ENCODE peak calls at places on chromosomes 13 and 19, in six cellular contexts. One of them, this sample, is unnamed.

GRCh38 chr13:51873837-51874236 is 12.1 kb downstream of the CCDC70 start:
- DNase-seq in mammary epithelial cell: no peak
- DNase-seq in GM12878: no peak
- DNase-seq in A673: no peak
- DNase-seq in PC-9: no peak
- DNase-seq in GM23338: no peak
- DNase-seq in this sample: no peak

GRCh38 chr19:34671972-34672371 is 5.0 kb downstream of the SCGB2B2 start:
- DNase-seq in A673: no peak
- DNase-seq in mammary epithelial cell: no peak
- DNase-seq in PC-9: no peak
- DNase-seq in GM23338: no peak
- DNase-seq in GM12878: no peak
- DNase-seq in this sample: no peak

GRCh38 chr13:41470187-41470586 is 12.8 kb downstream of the RGCC start:
- DNase-seq in mammary epithelial cell: no peak
- DNase-seq in GM23338: no peak
- DNase-seq in GM12878: no peak
- DNase-seq in A673: no peak
- DNase-seq in PC-9: no peak
- DNase-seq in this sample: no peak

GRCh38 chr13:33611016-33611805 is 206.7 kb upstream of the RFC3 start:
- DNase-seq in GM12878: no peak
- DNase-seq in A673: peak
- DNase-seq in PC-9: no peak
- DNase-seq in GM23338: peak
- DNase-seq in mammary epithelial cell: no peak
- DNase-seq in this sample: peak

GRCh38 chr19:40719414-40719894 is 2.5 kb downstream of the ITPKC start:
- DNase-seq in A673: no peak
- DNase-seq in GM12878: peak
- DNase-seq in PC-9: peak
- DNase-seq in mammary epithelial cell: peak
- DNase-seq in GM23338: no peak
- DNase-seq in this sample: no peak

GRCh38 chr13:77114271-77114670 is 87.3 kb upstream of the FBXL3 start:
- DNase-seq in GM12878: no peak
- DNase-seq in GM23338: no peak
- DNase-seq in A673: no peak
- DNase-seq in PC-9: no peak
- DNase-seq in mammary epithelial cell: no peak
- DNase-seq in this sample: no peak

GRCh38 chr19:17488593-17489391 is 18.5 kb downstream of the SLC27A1 start:
- DNase-seq in GM12878: no peak
- DNase-seq in GM23338: peak
- DNase-seq in A673: peak
- DNase-seq in mammary epithelial cell: peak
- DNase-seq in PC-9: peak
- DNase-seq in this sample: no peak

GRCh38 chr19:1467512-1468273 is 11.3 kb downstream of the C19orf25 start:
- DNase-seq in GM12878: no peak
- DNase-seq in PC-9: no peak
- DNase-seq in GM23338: no peak
- DNase-seq in mammary epithelial cell: no peak
- DNase-seq in A673: no peak
- DNase-seq in this sample: no peak

GRCh38 chr19:13026478-13026999 is 31.3 kb downstream of the NFIX start:
- DNase-seq in PC-9: no peak
- DNase-seq in mammary epithelial cell: peak
- DNase-seq in A673: no peak
- DNase-seq in GM12878: no peak
- DNase-seq in GM23338: no peak
- DNase-seq in this sample: no peak

GRCh38 chr19:17482877-17483604 is 12.7 kb downstream of the SLC27A1 start:
- DNase-seq in PC-9: no peak
- DNase-seq in A673: no peak
- DNase-seq in GM12878: no peak
- DNase-seq in mammary epithelial cell: no peak
- DNase-seq in GM23338: no peak
- DNase-seq in this sample: no peak

GRCh38 chr13:98775844-98776598 is 23.5 kb upstream of the SLC15A1 start:
- DNase-seq in GM23338: no peak
- DNase-seq in mammary epithelial cell: peak
- DNase-seq in GM12878: no peak
- DNase-seq in A673: no peak
- DNase-seq in PC-9: peak
- DNase-seq in this sample: no peak

GRCh38 chr19:55255618-55256423 is 3.0 kb downstream of the PPP6R1 start:
- DNase-seq in mammary epithelial cell: peak
- DNase-seq in A673: no peak
- DNase-seq in PC-9: peak
- DNase-seq in GM23338: no peak
- DNase-seq in GM12878: peak
- DNase-seq in this sample: no peak

GRCh38 chr19:51651216-51651846 is 4.7 kb upstream of the SIGLEC14 start:
- DNase-seq in GM12878: no peak
- DNase-seq in A673: no peak
- DNase-seq in mammary epithelial cell: no peak
- DNase-seq in PC-9: no peak
- DNase-seq in GM23338: no peak
- DNase-seq in this sample: no peak

GRCh38 chr19:31355330-31356289 is 6.4 kb upstream of the TSHZ3 start:
- DNase-seq in GM12878: no peak
- DNase-seq in mammary epithelial cell: no peak
- DNase-seq in GM23338: peak
- DNase-seq in A673: no peak
- DNase-seq in PC-9: no peak
- DNase-seq in this sample: no peak

GRCh38 chr19:19514215-19514633 is 1.1 kb downstream of the TSSK6 start:
- DNase-seq in PC-9: no peak
- DNase-seq in A673: no peak
- DNase-seq in GM23338: no peak
- DNase-seq in mammary epithelial cell: no peak
- DNase-seq in GM12878: no peak
- DNase-seq in this sample: no peak

GRCh38 chr13:65330691-65331090 is 1899.4 kb downstream of the PCDH9 start:
- DNase-seq in GM12878: no peak
- DNase-seq in mammary epithelial cell: no peak
- DNase-seq in PC-9: no peak
- DNase-seq in A673: no peak
- DNase-seq in GM23338: no peak
- DNase-seq in this sample: no peak

GRCh38 chr19:9139609-9140158 is 513 bp upstream of the ZNF317 start:
- DNase-seq in GM12878: no peak
- DNase-seq in GM23338: no peak
- DNase-seq in PC-9: no peak
- DNase-seq in mammary epithelial cell: peak
- DNase-seq in A673: peak
- DNase-seq in this sample: no peak

GRCh38 chr13:90500569-90500968 is 846.9 kb upstream of the MIR17HG start:
- DNase-seq in GM23338: no peak
- DNase-seq in mammary epithelial cell: no peak
- DNase-seq in A673: no peak
- DNase-seq in PC-9: no peak
- DNase-seq in GM12878: no peak
- DNase-seq in this sample: no peak

GRCh38 chr19:9940778-9941177 is 4.5 kb upstream of the OLFM2 start:
- DNase-seq in mammary epithelial cell: no peak
- DNase-seq in A673: no peak
- DNase-seq in PC-9: peak
- DNase-seq in GM23338: no peak
- DNase-seq in GM12878: no peak
- DNase-seq in this sample: no peak

GRCh38 chr13:50866817-50867640 is 23.5 kb upstream of the DLEU7 start:
- DNase-seq in GM23338: no peak
- DNase-seq in A673: no peak
- DNase-seq in mammary epithelial cell: no peak
- DNase-seq in PC-9: no peak
- DNase-seq in GM12878: no peak
- DNase-seq in this sample: peak

GRCh38 chr19:24166055-24166454 is 79.1 kb downstream of the ZNF254 start:
- DNase-seq in GM23338: no peak
- DNase-seq in GM12878: no peak
- DNase-seq in A673: no peak
- DNase-seq in PC-9: no peak
- DNase-seq in mammary epithelial cell: no peak
- DNase-seq in this sample: no peak

GRCh38 chr19:48330012-48330681 is 4.8 kb downstream of the EMP3 start:
- DNase-seq in mammary epithelial cell: peak
- DNase-seq in PC-9: no peak
- DNase-seq in GM23338: peak
- DNase-seq in A673: no peak
- DNase-seq in GM12878: peak
- DNase-seq in this sample: no peak

GRCh38 chr13:19152403-19152802 is 29.2 kb downstream of the TUBA3C start:
- DNase-seq in PC-9: no peak
- DNase-seq in mammary epithelial cell: no peak
- DNase-seq in GM23338: no peak
- DNase-seq in GM12878: no peak
- DNase-seq in A673: no peak
- DNase-seq in this sample: no peak

GRCh38 chr13:46726347-46726746 is 70.6 kb downstream of the ESD start:
- DNase-seq in PC-9: no peak
- DNase-seq in mammary epithelial cell: no peak
- DNase-seq in A673: no peak
- DNase-seq in GM12878: no peak
- DNase-seq in GM23338: no peak
- DNase-seq in this sample: no peak

GRCh38 chr13:99721606-99722384 is 220.5 kb downstream of the TM9SF2 start:
- DNase-seq in GM23338: no peak
- DNase-seq in GM12878: no peak
- DNase-seq in PC-9: no peak
- DNase-seq in mammary epithelial cell: no peak
- DNase-seq in A673: no peak
- DNase-seq in this sample: no peak

GRCh38 chr19:45306522-45307027 is 16.1 kb downstream of the CKM start:
- DNase-seq in GM12878: no peak
- DNase-seq in GM23338: peak
- DNase-seq in A673: peak
- DNase-seq in PC-9: no peak
- DNase-seq in mammary epithelial cell: no peak
- DNase-seq in this sample: peak

GRCh38 chr19:49231389-49231788 is 73.8 kb downstream of the TRPM4 start:
- DNase-seq in GM12878: peak
- DNase-seq in PC-9: no peak
- DNase-seq in A673: no peak
- DNase-seq in mammary epithelial cell: no peak
- DNase-seq in GM23338: no peak
- DNase-seq in this sample: no peak

GRCh38 chr13:25847145-25847544 is 204.7 kb downstream of the SHISA2 start:
- DNase-seq in GM12878: peak
- DNase-seq in mammary epithelial cell: no peak
- DNase-seq in PC-9: no peak
- DNase-seq in GM23338: no peak
- DNase-seq in A673: no peak
- DNase-seq in this sample: no peak

GRCh38 chr13:97275775-97276501 is 53.8 kb downstream of the MBNL2 start:
- DNase-seq in GM12878: no peak
- DNase-seq in A673: no peak
- DNase-seq in GM23338: no peak
- DNase-seq in PC-9: no peak
- DNase-seq in mammary epithelial cell: no peak
- DNase-seq in this sample: no peak
- H3K27ac ChIP-seq in GM12878: no peak
- H3K27ac ChIP-seq in A673: no peak
- H3K27ac ChIP-seq in GM23338: no peak
- H3K27ac ChIP-seq in PC-9: peak
- H3K27ac ChIP-seq in mammary epithelial cell: peak
- H3K27ac ChIP-seq in this sample: peak

GRCh38 chr13:34941835-34942731 is at the start of gene NBEA:
- DNase-seq in GM12878: peak
- DNase-seq in mammary epithelial cell: peak
- DNase-seq in GM23338: peak
- DNase-seq in A673: peak
- DNase-seq in PC-9: peak
- DNase-seq in this sample: peak
- TF ChIP-seq EZH2 in GM12878: no peak
- TF ChIP-seq EZH2 in mammary epithelial cell: no peak
- TF ChIP-seq EZH2 in GM23338: no peak
- TF ChIP-seq EZH2 in A673: no peak
- TF ChIP-seq EZH2 in PC-9: no peak
- TF ChIP-seq EZH2 in this sample: no peak

GRCh38 chr19:14119644-14120496 is 2.3 kb upstream of the PRKACA start:
- DNase-seq in GM23338: no peak
- DNase-seq in GM12878: no peak
- DNase-seq in A673: no peak
- DNase-seq in PC-9: no peak
- DNase-seq in mammary epithelial cell: no peak
- DNase-seq in this sample: no peak
- H3K27ac ChIP-seq in GM23338: no peak
- H3K27ac ChIP-seq in GM12878: no peak
- H3K27ac ChIP-seq in A673: no peak
- H3K27ac ChIP-seq in PC-9: peak
- H3K27ac ChIP-seq in mammary epithelial cell: no peak
- H3K27ac ChIP-seq in this sample: no peak

DNA sequence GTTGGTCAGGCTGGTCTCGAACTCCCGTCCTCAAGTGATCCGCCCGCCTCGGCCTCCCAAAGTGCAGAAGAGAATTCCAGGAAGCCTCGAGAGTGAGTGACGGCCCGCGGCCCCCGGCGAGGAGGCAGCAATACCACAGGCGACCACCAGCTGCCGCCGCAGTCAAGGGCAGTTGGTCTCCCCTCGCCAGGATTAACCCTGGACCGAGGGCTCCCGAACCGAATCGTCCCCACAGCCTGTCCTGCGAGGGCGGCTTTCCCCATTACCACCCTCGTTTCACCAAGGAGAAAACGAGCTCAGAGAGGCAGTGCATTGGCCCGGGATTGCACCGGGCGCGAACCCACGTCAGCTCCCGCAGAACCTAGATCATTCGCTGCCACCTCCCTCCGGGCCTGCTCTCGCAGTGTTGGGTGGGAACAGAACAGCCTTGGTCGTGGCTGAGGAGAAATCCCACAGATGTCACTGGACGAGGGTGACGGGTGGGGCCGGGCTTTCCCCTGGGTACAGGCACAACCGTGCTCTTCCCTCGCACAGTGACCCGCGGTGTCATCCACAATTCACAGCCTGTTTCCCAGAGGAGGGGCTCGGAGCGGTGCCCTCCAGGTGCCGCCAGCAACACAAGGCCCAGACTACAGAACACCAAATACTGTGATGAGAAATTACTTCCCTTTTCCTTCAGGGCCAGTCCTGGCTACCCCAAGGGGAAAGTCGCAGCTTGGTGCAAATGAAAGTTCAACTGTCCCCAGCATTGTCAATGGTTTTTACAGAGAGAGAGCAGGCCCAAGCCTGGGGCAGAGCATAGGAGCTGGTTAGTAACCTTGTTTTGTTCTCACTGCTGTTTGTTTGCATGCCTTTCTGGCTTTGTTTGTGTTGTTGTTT is 24.8 kb downstream of the C2CD4C start:
- DNase-seq in mammary epithelial cell: no peak
- DNase-seq in GM12878: peak
- DNase-seq in PC-9: no peak
- DNase-seq in A673: peak
- DNase-seq in GM23338: peak
- DNase-seq in this sample: no peak
- TF ChIP-seq EZH2 in mammary epithelial cell: no peak
- TF ChIP-seq EZH2 in GM12878: no peak
- TF ChIP-seq EZH2 in PC-9: no peak
- TF ChIP-seq EZH2 in A673: no peak
- TF ChIP-seq EZH2 in GM23338: no peak
- TF ChIP-seq EZH2 in this sample: no peak

GRCh38 chr19:7287716-7288115 is 6.5 kb downstream of the INSR start:
- DNase-seq in mammary epithelial cell: no peak
- DNase-seq in GM12878: no peak
- DNase-seq in GM23338: no peak
- DNase-seq in PC-9: no peak
- DNase-seq in A673: no peak
- DNase-seq in this sample: no peak
- H3K27ac ChIP-seq in mammary epithelial cell: no peak
- H3K27ac ChIP-seq in GM12878: no peak
- H3K27ac ChIP-seq in GM23338: no peak
- H3K27ac ChIP-seq in PC-9: no peak
- H3K27ac ChIP-seq in A673: no peak
- H3K27ac ChIP-seq in this sample: no peak